ENCODE peak calls at places on chromosomes 12 and 14, in six cellular contexts. R is left cardiac atrium; X is activated CD4-positive, alpha-beta T cell treated with anti-CD3 and anti-CD28 coated beads for 24 hours; Z is cardiac fibroblast; C is GM13976; D is esophagus squamous epithelium. N is an unnamed sample.

GRCh38 chr12:3491938-3492867 is 1.2 kb downstream of the PRMT8 start:
- DNase-seq in R (peak; percentile 69), X (peak; percentile 23), Z (peak; percentile 55), C (peak; percentile 87), D (no peak), N (peak; percentile 34)

GRCh38 chr12:44976246-44976645 is 74.7 kb downstream of the DBX2 start:
- DNase-seq in R (no peak), X (no peak), Z (no peak), C (no peak), D (no peak), N (no peak)

GRCh38 chr14:104151546-104152245 is 13.3 kb downstream of the KIF26A start:
- DNase-seq in R (no peak), X (no peak), Z (no peak), C (no peak), D (no peak), N (no peak)

GRCh38 chr14:73753887-73754880 is 40.0 kb upstream of the PNMA1 start:
- DNase-seq in R (no peak), X (no peak), Z (peak; percentile 54), C (peak; percentile 74), D (no peak), N (peak; percentile 61)

GRCh38 chr12:72491399-72491798 is 219.2 kb downstream of the TRHDE start:
- DNase-seq in R (no peak), X (no peak), Z (no peak), C (no peak), D (no peak), N (peak; percentile 34)

GRCh38 chr14:84006643-84007137 is 1523.3 kb upstream of the FLRT2 start:
- DNase-seq in R (peak; percentile 18), X (no peak), Z (no peak), C (no peak), D (no peak), N (no peak)

GRCh38 chr12:91123236-91123635 is 11.9 kb upstream of the LUM start:
- DNase-seq in R (no peak), X (no peak), Z (peak; percentile 53), C (no peak), D (no peak), N (no peak)

GRCh38 chr14:72615511-72616121 is 278.3 kb downstream of the DPF3 start:
- DNase-seq in R (no peak), X (no peak), Z (peak; percentile 14), C (no peak), D (no peak), N (peak; percentile 26)

GRCh38 chr14:105185001-105185400 is 3.9 kb upstream of the NUDT14 start:
- DNase-seq in R (no peak), X (no peak), Z (no peak), C (no peak), D (no peak), N (no peak)

GRCh38 chr12:116803018-116803736 is 65.1 kb downstream of the RNFT2 start:
- DNase-seq in R (no peak), X (no peak), Z (no peak), C (no peak), D (no peak), N (no peak)

GRCh38 chr14:86625637-86626036 is 1095.7 kb downstream of the FLRT2 start:
- DNase-seq in R (no peak), X (no peak), Z (no peak), C (no peak), D (no peak), N (peak; percentile 30)

GRCh38 chr14:74962493-74962892 is 7.1 kb upstream of the PGF start:
- DNase-seq in R (no peak), X (no peak), Z (no peak), C (no peak), D (no peak), N (no peak)

GRCh38 chr14:102046337-102047278 is 40.2 kb downstream of the HSP90AA1 start:
- DNase-seq in R (peak; percentile 90), X (no peak), Z (peak; percentile 38), C (no peak), D (no peak), N (peak; percentile 79)

GRCh38 chr12:54879579-54879978 is 25.3 kb downstream of the MUCL1 start:
- DNase-seq in R (no peak), X (no peak), Z (peak; percentile 35), C (no peak), D (no peak), N (no peak)

GRCh38 chr14:20624495-20625070 is 16.9 kb downstream of the OR6S1 start:
- DNase-seq in R (peak; percentile 68), X (no peak), Z (peak; percentile 85), C (peak; percentile 55), D (no peak), N (peak; percentile 75)

GRCh38 chr12:125280482-125281377 is 215.5 kb downstream of the AACS start:
- DNase-seq in R (no peak), X (no peak), Z (no peak), C (no peak), D (no peak), N (no peak)

GRCh38 chr12:28164644-28165313 is 25.5 kb upstream of the CCDC91 start:
- DNase-seq in R (no peak), X (no peak), Z (no peak), C (no peak), D (no peak), N (no peak)

GRCh38 chr12:47105914-47106674 is 26.3 kb upstream of the AMIGO2 start:
- DNase-seq in R (no peak), X (no peak), Z (no peak), C (no peak), D (no peak), N (no peak)

N was measured in fibroblast of gingiva.